ENCODE peak calls at places on chromosomes 6 and 20, in eight cellular contexts. R, C, T, H, P, O, N and M are unnamed samples.

GRCh38 chr6:114816678-114817077 is 473.9 kb upstream of the HS3ST5 start:
- DNase-seq in H (no peak), O (no peak), C (no peak), R (no peak), P (no peak), T (no peak), N (no peak), M (no peak)

GRCh38 chr6:88008411-88008810 is 39.2 kb upstream of the SPACA1 start:
- DNase-seq in H (no peak), T (no peak), P (no peak), R (no peak), N (no peak), C (no peak), O (no peak), M (no peak)

GRCh38 chr6:101722481-101722880 is 329.0 kb downstream of the GRIK2 start:
- DNase-seq in T (no peak), R (no peak), H (no peak), O (no peak), P (no peak), N (no peak), C (no peak), M (no peak)

GRCh38 chr6:124958759-124959354 is 3.4 kb upstream of the RNF217 start:
- DNase-seq in T (no peak), C (no peak), H (no peak), O (no peak), N (no peak), P (no peak), R (peak), M (no peak)

GRCh38 chr20:50980851-50981713 is 22.5 kb downstream of the MOCS3 start:
- DNase-seq in H (peak), O (peak), N (peak), C (peak), R (peak), P (peak), T (peak), M (peak)

GRCh38 chr6:158376650-158377081 is 64.4 kb downstream of the TULP4 start:
- DNase-seq in P (no peak), O (no peak), C (no peak), R (no peak), T (no peak), H (no peak), N (no peak), M (no peak)

GRCh38 chr20:2838847-2839671 is 1.4 kb downstream of the PCED1A start:
- DNase-seq in N (no peak), R (no peak), O (no peak), T (no peak), H (no peak), C (no peak), P (no peak), M (no peak)

GRCh38 chr6:4979426-4979825 is 24.4 kb downstream of the RPP40 start:
- DNase-seq in C (no peak), N (no peak), P (no peak), O (no peak), T (no peak), H (no peak), R (no peak), M (no peak)

GRCh38 chr6:31485063-31485462 is 12.9 kb upstream of the MICB start:
- DNase-seq in T (no peak), P (no peak), O (no peak), H (no peak), C (no peak), R (no peak), N (no peak), M (no peak)

GRCh38 chr6:33416386-33417126 is 1.4 kb downstream of the CUTA start:
- DNase-seq in R (no peak), H (no peak), T (no peak), O (no peak), N (no peak), C (no peak), P (no peak), M (no peak)

GRCh38 chr6:42210551-42210950 is 7.1 kb downstream of the MRPS10 start:
- DNase-seq in N (no peak), P (no peak), O (no peak), R (peak), C (no peak), H (no peak), T (no peak), M (no peak)

GRCh38 chr20:17326096-17326495 is 99.3 kb downstream of the PCSK2 start:
- DNase-seq in T (no peak), N (no peak), C (no peak), O (no peak), H (no peak), R (no peak), P (no peak), M (no peak)
- TF ChIP-seq MAX in T (no peak), N (no peak), C (no peak), O (no peak), H (no peak), R (no peak), P (no peak), M (no peak)

DNA sequence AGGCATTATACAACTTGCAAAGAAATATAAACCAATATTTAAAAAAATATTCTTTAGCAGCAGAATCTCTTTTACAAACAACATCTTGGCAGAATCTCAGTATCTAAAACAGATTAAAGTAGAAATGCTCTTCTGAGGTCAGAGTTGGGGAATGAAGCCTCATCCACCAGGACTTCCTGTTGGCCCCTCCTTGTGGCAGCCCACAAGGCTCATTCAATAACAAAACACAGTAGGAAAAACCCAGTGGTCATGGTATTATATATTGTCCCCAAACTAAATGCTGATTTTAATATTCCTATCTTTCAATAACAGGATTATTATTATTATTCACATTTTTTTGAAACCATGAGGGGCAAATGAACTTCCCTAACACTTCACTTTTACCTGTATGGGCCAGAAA is 368.6 kb downstream of the BTBD9 start:
- DNase-seq in T (no peak), H (no peak), O (no peak), P (no peak), N (no peak), R (no peak), C (no peak), M (no peak)
- TF ChIP-seq MAX in T (no peak), H (no peak), O (no peak), P (no peak), N (no peak), R (no peak), C (no peak), M (no peak)

GRCh38 chr6:170035896-170036295 is 255.0 kb downstream of the DLL1 start:
- DNase-seq in T (no peak), O (no peak), H (peak), C (no peak), N (no peak), P (no peak), R (no peak), M (no peak)
- TF ChIP-seq MAX in T (no peak), O (no peak), H (peak), C (no peak), N (no peak), P (no peak), R (no peak), M (no peak)

GRCh38 chr6:34490390-34491090 is 24.7 kb downstream of the PACSIN1 start:
- DNase-seq in T (no peak), P (no peak), H (no peak), C (no peak), N (no peak), O (no peak), R (no peak), M (no peak)
- TF ChIP-seq MAX in T (no peak), P (no peak), H (no peak), C (no peak), N (no peak), O (no peak), R (no peak), M (no peak)

GRCh38 chr6:72861059-72861458 is 239.2 kb downstream of the KCNQ5 start:
- DNase-seq in N (no peak), H (no peak), P (no peak), T (no peak), C (no peak), O (no peak), R (peak), M (no peak)

GRCh38 chr6:72856801-72857200 is 234.9 kb downstream of the KCNQ5 start:
- DNase-seq in R (no peak), P (no peak), T (no peak), O (no peak), C (no peak), N (no peak), H (no peak), M (peak)

GRCh38 chr6:72855471-72855870 is 233.6 kb downstream of the KCNQ5 start:
- DNase-seq in H (no peak), R (no peak), T (no peak), C (no peak), O (no peak), P (no peak), N (no peak), M (no peak)

GRCh38 chr6:72858204-72858603 is 236.3 kb downstream of the KCNQ5 start:
- DNase-seq in P (no peak), R (no peak), N (no peak), C (no peak), H (no peak), T (no peak), O (no peak), M (no peak)

GRCh38 chr6:72857791-72858190 is 235.9 kb downstream of the KCNQ5 start:
- DNase-seq in H (no peak), N (no peak), T (no peak), C (no peak), P (no peak), O (no peak), R (peak), M (no peak)
- TF ChIP-seq MAX in H (no peak), N (no peak), T (no peak), C (no peak), P (no peak), O (no peak), R (no peak), M (no peak)

GRCh38 chr20:53938739-53939138 is 131.7 kb downstream of the BCAS1 start:
- DNase-seq in P (no peak), T (peak), C (no peak), H (peak), O (no peak), N (no peak), R (no peak), M (no peak)
- TF ChIP-seq MAX in P (no peak), T (no peak), C (no peak), H (no peak), O (no peak), N (no peak), R (no peak), M (no peak)

DNA sequence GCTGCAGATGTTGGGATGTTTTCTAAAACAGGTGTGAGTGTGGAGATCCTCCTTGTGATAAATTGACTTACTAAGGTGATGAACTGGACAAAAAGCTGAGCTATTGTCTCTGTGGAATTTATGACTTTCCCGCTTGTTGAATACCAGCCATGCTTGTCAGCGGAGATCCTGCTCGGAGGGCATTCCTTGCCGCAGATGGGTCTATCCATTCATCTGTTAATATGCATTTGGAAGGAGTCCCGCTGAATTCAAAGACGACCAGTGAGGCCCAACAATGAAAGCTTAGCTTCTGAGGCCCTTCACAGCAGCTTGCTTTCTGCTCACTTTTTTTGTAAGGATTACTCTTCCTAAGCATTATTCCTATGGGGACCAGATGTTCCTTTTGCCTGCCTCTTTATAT is 124.9 kb downstream of the TIAM2 start:
- DNase-seq in C (no peak), R (no peak), H (no peak), T (no peak), P (peak), N (no peak), O (no peak), M (no peak)
- TF ChIP-seq MAX in C (no peak), R (no peak), H (peak), T (no peak), P (no peak), N (no peak), O (no peak), M (no peak)

GRCh38 chr20:53800883-53801604 is 207.4 kb upstream of the ZNF217 start:
- DNase-seq in O (no peak), N (no peak), R (no peak), C (no peak), T (peak), H (no peak), P (no peak), M (peak)

GRCh38 chr20:53801609-53802370 is 208.2 kb upstream of the ZNF217 start:
- DNase-seq in O (no peak), C (no peak), P (no peak), H (no peak), N (no peak), R (no peak), T (no peak), M (no peak)

GRCh38 chr20:53804920-53805894 is 211.6 kb upstream of the ZNF217 start:
- DNase-seq in R (no peak), T (no peak), C (no peak), P (no peak), O (no peak), N (no peak), H (no peak), M (no peak)

GRCh38 chr20:53805895-53806384 is 212.3 kb upstream of the ZNF217 start:
- DNase-seq in O (no peak), C (no peak), H (no peak), P (no peak), T (no peak), N (no peak), R (peak), M (no peak)

DNA sequence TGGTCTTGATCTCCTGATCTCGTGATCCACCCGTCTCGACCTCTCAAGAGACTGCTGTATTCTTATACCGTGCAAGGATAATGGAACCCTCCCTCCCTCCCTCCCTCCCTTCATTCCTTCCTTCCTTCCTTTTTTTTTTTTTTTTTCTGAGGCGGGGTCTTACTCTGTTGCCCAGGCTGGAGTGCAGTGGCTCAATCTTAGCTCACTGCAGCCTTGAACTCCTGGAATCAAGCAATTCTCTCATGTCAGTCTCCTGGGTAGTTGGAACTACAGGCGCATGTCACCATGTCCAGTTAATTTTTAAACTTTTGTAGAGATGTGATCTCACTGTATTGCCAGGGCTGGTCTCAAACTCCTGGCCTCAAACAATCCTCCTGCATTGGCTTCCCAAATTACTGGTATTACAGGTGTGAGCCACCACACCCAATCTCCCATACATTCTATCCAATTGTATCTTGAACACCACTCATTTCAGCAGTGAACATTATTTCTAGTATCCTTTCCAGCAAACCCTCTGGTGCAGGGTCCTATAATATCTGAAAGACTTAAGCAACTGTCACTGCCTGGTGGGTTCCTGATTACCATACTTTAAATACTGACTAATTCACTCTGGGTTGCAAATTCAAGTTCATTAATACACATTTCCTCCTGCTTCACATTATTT is 210.0 kb upstream of the ZNF217 start:
- DNase-seq in R (no peak), N (no peak), O (no peak), H (no peak), T (no peak), C (no peak), P (no peak), M (no peak)
- TF ChIP-seq MAX in R (no peak), N (no peak), O (no peak), H (no peak), T (no peak), C (no peak), P (no peak), M (no peak)

GRCh38 chr6:56714982-56715456 is 72.3 kb upstream of the DST start:
- DNase-seq in H (no peak), R (peak), N (peak), T (peak), C (peak), O (no peak), P (no peak), M (no peak)
- TF ChIP-seq MAX in H (no peak), R (no peak), N (peak), T (no peak), C (peak), O (no peak), P (no peak), M (no peak)

GRCh38 chr20:15496501-15497039 is 1076.7 kb downstream of the KIF16B start:
- DNase-seq in N (no peak), C (no peak), T (no peak), P (no peak), H (no peak), R (no peak), O (no peak), M (no peak)

GRCh38 chr20:15494841-15495240 is 1078.4 kb downstream of the KIF16B start:
- DNase-seq in T (no peak), O (no peak), H (no peak), P (no peak), N (no peak), C (no peak), R (no peak), M (no peak)

DNA sequence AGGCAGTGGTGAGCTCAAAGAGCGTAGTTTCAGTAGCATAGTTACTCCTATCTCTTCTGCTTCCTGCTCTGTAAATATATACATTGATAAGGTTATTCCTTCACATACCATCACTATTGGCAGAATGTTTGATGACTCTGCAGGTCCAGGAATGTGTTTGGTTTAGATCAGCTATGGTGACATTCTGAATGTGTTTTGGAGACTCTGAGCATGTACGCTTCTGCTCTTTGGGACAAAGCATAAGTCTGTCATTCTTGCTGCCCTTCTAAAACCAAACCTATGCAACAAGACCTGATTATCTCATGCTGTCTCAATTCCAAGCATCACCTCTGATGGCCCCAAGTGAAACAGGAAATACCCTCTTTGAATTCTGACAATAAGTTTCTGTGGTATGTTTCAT is 1074.3 kb downstream of the KIF16B start:
- DNase-seq in R (no peak), H (no peak), O (no peak), P (no peak), C (no peak), N (no peak), T (peak), M (no peak)
- TF ChIP-seq MAX in R (no peak), H (no peak), O (no peak), P (no peak), C (no peak), N (no peak), T (no peak), M (no peak)